ENCODE peak calls at places on chromosomes 2 and 18, in five cellular contexts. S is psoas muscle; W is substantia nigra; Z is endodermal cell; V is effector memory CD4-positive, alpha-beta T cell. I is an unnamed sample.

GRCh38 chr18:58805482-58806187 is 59.0 kb upstream of the ZNF532 start:
- DNase-seq in S (no peak), W (no peak), Z (no peak), V (no peak), I (no peak)

GRCh38 chr2:103860016-103860415 is 993.9 kb upstream of the POU3F3 start:
- DNase-seq in S (no peak), W (no peak), Z (no peak), V (no peak), I (no peak)

GRCh38 chr2:212692466-212692865 is 153.9 kb upstream of the ERBB4 start:
- DNase-seq in S (no peak), W (no peak), Z (no peak), V (no peak), I (no peak)

GRCh38 chr2:235765181-235765820 is 271.5 kb downstream of the AGAP1 start:
- DNase-seq in S (no peak), W (no peak), Z (peak; percentile 31), V (no peak), I (no peak)

GRCh38 chr18:2083691-2084090 is 487.6 kb downstream of the METTL4 start:
- DNase-seq in S (no peak), W (no peak), Z (peak; percentile 80), V (no peak), I (peak; percentile 75)

GRCh38 chr2:31287681-31288080 is 53.7 kb downstream of the EHD3 start:
- DNase-seq in S (no peak), W (no peak), Z (no peak), V (no peak), I (peak; percentile 60)

GRCh38 chr2:30026091-30027055 is 105.0 kb upstream of the ALK start:
- DNase-seq in S (peak; percentile 56), W (no peak), Z (peak; percentile 88), V (no peak), I (peak; percentile 52)

GRCh38 chr2:113169002-113169530 is 4.7 kb upstream of the PSD4 start:
- DNase-seq in S (no peak), W (no peak), Z (no peak), V (no peak), I (no peak)

GRCh38 chr2:174331731-174332606 is 2.8 kb upstream of the SP9 start:
- DNase-seq in S (no peak), W (no peak), Z (peak; percentile 76), V (no peak), I (no peak)

GRCh38 chr2:160252278-160252887 is 52.3 kb upstream of the ITGB6 start:
- DNase-seq in S (no peak), W (no peak), Z (no peak), V (no peak), I (peak; percentile 34)

GRCh38 chr2:24021122-24021998 is 11.5 kb downstream of the MFSD2B start:
- DNase-seq in S (no peak), W (no peak), Z (peak; percentile 91), V (no peak), I (peak; percentile 68)

GRCh38 chr2:85584857-85585780 is 888 bp downstream of the VAMP5 start:
- DNase-seq in S (peak; percentile 61), W (no peak), Z (no peak), V (no peak), I (peak; percentile 93)

GRCh38 chr2:121049141-121049540 is 235.9 kb downstream of the TFCP2L1 start:
- DNase-seq in S (no peak), W (no peak), Z (no peak), V (no peak), I (no peak)

GRCh38 chr18:47809420-47809819 is 121.0 kb downstream of the SMAD2 start:
- DNase-seq in S (no peak), W (no peak), Z (no peak), V (no peak), I (no peak)

GRCh38 chr18:62324917-62325805 is at the start of gene TNFRSF11A:
- DNase-seq in S (peak; percentile 58), W (no peak), Z (peak; percentile 93), V (peak; percentile 33), I (peak; percentile 62)

GRCh38 chr2:198525196-198525595 is 720.8 kb downstream of the PLCL1 start:
- DNase-seq in S (no peak), W (no peak), Z (no peak), V (no peak), I (no peak)

GRCh38 chr18:79888016-79888415 is 63.4 kb downstream of the SLC66A2 start:
- DNase-seq in S (no peak), W (no peak), Z (no peak), V (no peak), I (no peak)

GRCh38 chr2:164903944-164904343 is 51.4 kb downstream of the SLC38A11 start:
- DNase-seq in S (no peak), W (no peak), Z (no peak), V (no peak), I (no peak)

GRCh38 chr2:168138911-168139310 is 108.5 kb downstream of the STK39 start:
- DNase-seq in S (no peak), W (no peak), Z (no peak), V (no peak), I (peak; percentile 22)